ENCODE peak calls at places on chromosome 10, in five cellular contexts. W, S, R, U and J are unnamed samples. For H3K36me3, the result is how much of the 10 kb centered on the place peaks cover.

GRCh38 chr10:97898429-97898828 is 48.8 kb downstream of the GOLGA7B start:
- DNase-seq in R (no peak), U (peak), W (no peak), S (no peak), J (no peak)

GRCh38 chr10:119726291-119727261 is 726 bp downstream of the INPP5F start:
- DNase-seq in U (peak), S (peak), R (no peak), W (no peak), J (peak)

GRCh38 chr10:3785849-3786290 is 861 bp upstream of the KLF6 start:
- DNase-seq in U (no peak), R (no peak), S (peak), W (no peak), J (no peak)

GRCh38 chr10:48390933-48391845 is 84.7 kb downstream of the MAPK8 start:
- DNase-seq in W (no peak), R (peak), S (no peak), U (peak), J (no peak)

GRCh38 chr10:20737107-20737506 is 160.0 kb downstream of the NEBL start:
- DNase-seq in U (no peak), R (no peak), S (no peak), W (no peak), J (no peak)

GRCh38 chr10:72244573-72245038 is 28.5 kb upstream of the ASCC1 start:
- DNase-seq in S (no peak), R (no peak), U (no peak), W (no peak), J (no peak)

GRCh38 chr10:17029581-17030271 is 99.9 kb downstream of the CUBN start:
- DNase-seq in S (peak), R (no peak), W (no peak), U (peak), J (peak)

GRCh38 chr10:48439031-48439430 is 132.6 kb downstream of the MAPK8 start:
- DNase-seq in U (no peak), S (no peak), R (no peak), W (no peak), J (no peak)

GRCh38 chr10:99457808-99458207 is 27.4 kb upstream of the GOT1 start:
- DNase-seq in W (no peak), R (no peak), S (no peak), U (no peak), J (no peak)

GRCh38 chr10:117339569-117339968 is 35.7 kb downstream of the PDZD8 start:
- DNase-seq in R (no peak), S (no peak), U (no peak), W (no peak), J (no peak)

GRCh38 chr10:28089467-28089866 is 90.6 kb upstream of the ODAD2 start:
- DNase-seq in U (no peak), S (no peak), R (no peak), W (no peak), J (no peak)

DNA sequence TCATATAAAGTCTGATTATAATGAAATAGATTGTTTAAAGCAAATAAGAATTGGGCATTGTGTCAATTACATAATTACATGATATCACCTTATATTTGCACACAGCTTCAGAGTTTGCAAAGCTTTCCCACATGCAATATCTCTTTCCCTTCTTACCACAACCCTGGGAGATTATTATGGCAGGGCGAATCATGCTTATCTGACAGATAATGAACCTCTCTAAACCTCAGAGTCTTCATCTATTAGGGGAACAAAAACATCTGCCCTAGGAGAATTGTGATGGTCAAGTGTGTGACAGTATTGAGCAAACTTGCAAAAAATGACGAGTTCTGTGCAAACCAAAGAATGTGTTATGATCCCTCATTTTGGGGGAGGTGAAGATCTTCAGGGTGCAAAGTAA is 90.0 kb downstream of the MYOF start:
- DNase-seq in R (no peak), S (no peak), W (no peak), U (no peak), J (no peak)
- H3K36me3 ChIP-seq in R (under half), S (under half), W (under half), U (under half), J (under half)

GRCh38 chr10:122374246-122374858 is at the start of gene PLEKHA1:
- DNase-seq in R (peak), W (peak), S (peak), U (peak), J (peak)
- TF ChIP-seq POLR2AphosphoS5 in R (no peak), W (no peak), S (peak), U (no peak), J (no peak)

DNA sequence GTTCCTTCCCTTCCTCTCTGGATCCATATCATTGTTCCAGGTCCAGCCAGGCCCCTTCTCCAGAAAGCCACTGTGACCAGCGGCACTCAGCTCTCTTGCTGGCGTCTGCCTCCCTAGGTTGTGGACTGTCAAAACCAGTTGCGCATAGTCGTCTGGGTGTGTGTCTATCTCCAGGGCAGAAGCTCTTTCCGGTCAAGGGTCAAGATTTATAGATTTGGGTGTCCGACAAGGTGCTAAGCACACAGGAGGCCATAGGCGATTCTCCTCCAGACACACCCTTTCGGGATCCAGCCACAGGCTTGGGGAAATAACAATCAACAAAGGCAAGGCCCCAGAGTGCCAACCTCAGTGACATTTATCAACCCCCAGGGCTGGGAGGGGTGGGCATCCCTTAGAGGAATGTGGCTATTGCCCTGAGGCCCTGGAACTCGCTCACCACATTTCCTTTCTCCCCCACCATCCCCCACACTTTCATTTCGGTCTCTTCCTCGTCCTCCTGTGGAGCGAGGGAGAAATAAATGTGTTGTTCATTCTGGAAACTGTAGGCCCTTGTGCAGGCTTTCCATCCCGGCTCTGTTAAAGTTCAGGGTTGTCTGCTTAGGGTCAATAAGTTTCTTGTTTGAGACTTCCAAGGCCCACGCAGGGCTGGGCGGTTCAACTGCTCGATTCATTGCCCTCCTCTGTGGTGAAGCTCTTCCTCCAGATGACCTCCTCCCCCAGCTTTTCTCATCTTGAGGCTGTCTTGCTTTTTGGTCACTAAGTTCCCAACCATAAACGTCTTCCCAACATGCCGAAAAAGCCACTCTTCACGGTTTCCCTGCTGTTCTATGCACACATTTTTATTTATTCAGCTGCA is 57.9 kb downstream of the AFAP1L2 start:
- DNase-seq in S (no peak), R (no peak), U (no peak), W (no peak), J (no peak)
- H3K27ac ChIP-seq in S (no peak), R (no peak), U (no peak), W (peak), J (no peak)

GRCh38 chr10:58396057-58396456 is 10.8 kb downstream of the TFAM start:
- DNase-seq in S (no peak), R (no peak), W (no peak), U (no peak), J (no peak)
- H3K36me3 ChIP-seq in S (under half), R (under half), W (under half), U (half or more), J (under half)

DNA sequence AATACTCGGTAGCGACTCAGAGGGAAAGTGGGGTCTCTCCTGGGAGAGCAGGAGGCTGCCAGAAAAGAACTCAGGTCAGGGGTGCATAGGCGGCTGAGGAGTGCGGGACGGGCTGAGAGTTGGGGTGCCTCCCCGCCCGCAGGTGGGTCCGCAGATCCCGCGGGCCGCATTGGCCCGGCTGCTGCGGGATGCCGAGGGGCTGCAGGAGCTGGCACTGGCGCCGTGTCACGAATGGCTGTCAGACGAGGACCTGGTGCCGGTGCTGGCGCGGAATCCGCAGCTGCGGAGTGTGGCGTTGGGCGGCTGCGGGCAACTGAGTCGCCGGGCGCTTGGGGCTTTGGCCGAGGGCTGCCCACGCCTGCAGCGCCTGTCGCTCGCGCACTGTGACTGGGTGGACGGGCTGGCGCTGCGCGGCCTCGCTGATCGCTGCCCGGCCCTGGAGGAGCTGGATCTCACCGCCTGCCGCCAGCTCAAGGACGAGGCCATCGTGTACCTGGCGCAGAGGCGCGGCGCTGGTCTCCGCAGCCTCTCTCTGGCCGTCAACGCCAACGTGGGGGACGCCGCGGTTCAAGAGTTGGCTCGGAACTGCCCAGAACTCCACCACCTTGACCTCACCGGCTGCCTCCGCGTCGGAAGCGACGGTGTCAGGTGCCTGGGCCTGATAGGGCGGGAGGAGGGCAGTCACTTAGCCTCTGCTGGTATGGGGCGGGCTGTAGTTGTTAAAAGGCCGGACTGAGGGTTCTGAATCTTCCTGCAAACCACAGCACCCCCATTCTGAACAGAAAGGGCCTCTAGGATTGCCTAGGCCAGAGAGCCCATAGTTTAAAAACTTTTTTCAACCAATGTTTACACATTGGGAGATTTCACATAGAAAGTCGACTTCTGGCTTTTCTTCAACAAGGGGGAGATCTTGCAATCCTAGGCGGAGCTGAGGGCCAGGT is 1.3 kb downstream of the FBXL15 start:
- DNase-seq in W (no peak), R (no peak), U (peak), S (peak), J (peak)
- TF ChIP-seq POLR2AphosphoS5 in W (no peak), R (peak), U (peak), S (no peak), J (peak)

GRCh38 chr10:73480158-73480557 is 15.7 kb downstream of the PPP3CB start:
- DNase-seq in W (no peak), R (no peak), U (no peak), S (no peak), J (no peak)
- H3K27ac ChIP-seq in W (no peak), R (no peak), U (no peak), S (no peak), J (no peak)

DNA sequence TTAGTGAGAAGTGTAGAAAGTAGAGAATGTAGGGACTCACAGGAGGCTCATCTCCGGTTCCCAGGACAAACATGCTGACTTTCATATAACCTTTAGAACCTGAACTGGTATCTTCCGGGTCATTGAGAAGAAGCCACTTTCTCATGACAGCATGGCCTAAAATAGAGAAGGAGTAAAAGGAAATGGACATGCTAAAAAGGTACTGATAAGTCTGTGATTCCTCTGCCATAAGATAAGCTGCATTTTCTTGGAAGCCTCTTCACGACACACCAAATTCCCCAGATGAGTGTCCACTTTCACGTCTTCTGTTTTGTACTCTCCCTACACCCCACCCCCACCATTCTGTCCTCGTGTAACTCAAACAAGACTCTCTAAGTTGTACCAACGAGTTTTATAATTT is 79.9 kb downstream of the MYOF start:
- DNase-seq in W (no peak), U (no peak), R (no peak), S (no peak), J (no peak)
- H3K36me3 ChIP-seq in W (under half), U (under half), R (under half), S (under half), J (under half)

GRCh38 chr10:1646332-1646731 is 91.0 kb downstream of the ADARB2 start:
- DNase-seq in U (no peak), W (no peak), R (no peak), S (no peak), J (no peak)

GRCh38 chr10:1642600-1643160 is 94.6 kb downstream of the ADARB2 start:
- DNase-seq in W (peak), U (no peak), R (no peak), S (no peak), J (no peak)

GRCh38 chr10:1643911-1644810 is 93.2 kb downstream of the ADARB2 start:
- DNase-seq in W (peak), U (no peak), R (no peak), S (no peak), J (no peak)

GRCh38 chr10:1645896-1646295 is 91.4 kb downstream of the ADARB2 start:
- DNase-seq in S (no peak), R (no peak), U (no peak), W (no peak), J (no peak)

DNA sequence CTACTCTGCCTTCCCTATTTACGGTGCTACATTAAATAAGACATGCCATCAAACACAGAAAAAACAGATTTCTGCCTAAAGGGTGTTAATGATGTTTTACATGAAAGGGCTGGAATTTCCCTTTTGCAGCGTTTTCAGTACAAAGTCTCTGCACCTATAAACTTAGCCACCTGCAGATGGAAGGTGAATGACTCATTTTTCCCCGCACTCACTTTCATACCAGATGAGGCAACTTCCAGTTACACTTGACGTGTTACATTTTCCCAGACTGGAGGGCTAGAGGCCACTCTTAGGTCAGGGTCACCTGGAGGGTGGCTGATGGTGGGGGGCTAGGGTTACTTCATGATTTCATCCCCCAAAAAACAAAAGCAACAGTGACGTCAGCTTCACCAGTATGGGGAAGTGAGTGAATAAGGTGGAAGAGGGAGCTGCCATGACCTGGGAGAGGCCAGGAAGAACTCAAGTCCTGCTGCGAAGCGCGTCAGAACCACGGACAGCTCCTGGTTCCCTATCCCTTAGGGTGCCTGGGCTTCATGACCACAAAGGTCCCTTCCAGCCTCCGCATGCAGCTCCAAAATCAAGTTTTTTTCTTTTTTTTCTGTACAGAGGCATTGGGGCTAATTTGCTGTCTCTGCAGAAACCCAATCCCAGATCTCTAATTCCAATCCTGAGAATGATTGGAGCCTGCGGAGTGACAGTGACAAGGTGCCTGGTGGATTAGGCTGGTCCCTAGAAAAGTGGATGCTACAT is 94.0 kb downstream of the ADARB2 start:
- DNase-seq in U (peak), W (peak), R (peak), S (no peak), J (no peak)
- TF ChIP-seq POLR2AphosphoS5 in U (no peak), W (no peak), R (peak), S (no peak), J (no peak)

GRCh38 chr10:15710455-15710854 is 9.3 kb downstream of the ITGA8 start:
- DNase-seq in R (no peak), S (no peak), U (no peak), W (no peak), J (peak)
- H3K27ac ChIP-seq in R (no peak), S (no peak), U (no peak), W (no peak), J (peak)